ENCODE peak calls at places on chromosomes 2 and 18, in six cellular contexts. F is germinal center; H is activated T-helper 9 cell treated with anti-CD3 and anti-CD28 coated beads, Interleukin-2, amount 50 U/mL, for 16 hours; Y is DMS79; W is endothelial cell; J is GM23248. A is an unnamed sample.
A peak's percentile ranks its signal among the peaks of the same experiment; 100 is the strongest.

GRCh38 chr2:144358979-144359541 is 160.9 kb downstream of the ZEB2 start:
- DNase-seq in F (no peak), Y (no peak), H (no peak), J (peak; percentile 80), W (no peak), A (no peak)

GRCh38 chr2:190344275-190344827 is 962 bp downstream of the INPP1 start:
- DNase-seq in Y (peak; percentile 26), H (no peak), W (no peak), F (no peak), J (no peak), A (peak; percentile 19)

GRCh38 chr2:179226961-179227259 is 37.7 kb downstream of the SESTD1 start:
- DNase-seq in Y (no peak), F (no peak), J (no peak), W (no peak), H (no peak), A (no peak)

GRCh38 chr2:55620123-55620779 is 2.8 kb upstream of the PPP4R3B start:
- DNase-seq in H (no peak), J (peak; percentile 45), F (peak; percentile 10), Y (no peak), W (peak; percentile 36), A (no peak)

GRCh38 chr2:239319261-239319661 is 81.6 kb downstream of the HDAC4 start:
- DNase-seq in W (no peak), H (no peak), Y (peak; percentile 14), F (no peak), J (peak; percentile 41), A (no peak)

GRCh38 chr2:142877265-142877756 is at the start of gene KYNU:
- DNase-seq in W (no peak), H (no peak), F (no peak), J (peak; percentile 13), Y (no peak), A (no peak)

GRCh38 chr2:240774856-240775255 is 45.2 kb downstream of the KIF1A start:
- DNase-seq in H (no peak), F (no peak), J (no peak), W (no peak), Y (no peak), A (no peak)

GRCh38 chr2:112995346-112995920 is 9.8 kb upstream of the IL36A start:
- DNase-seq in F (no peak), W (no peak), J (no peak), H (no peak), Y (no peak), A (no peak)

GRCh38 chr18:45324489-45325111 is 290.7 kb upstream of the SLC14A2 start:
- DNase-seq in F (no peak), Y (no peak), W (no peak), H (no peak), J (peak; percentile 91), A (no peak)

GRCh38 chr2:62156861-62157496 is 38.9 kb upstream of the B3GNT2 start:
- DNase-seq in F (no peak), J (no peak), H (no peak), W (no peak), Y (no peak), A (no peak)

GRCh38 chr2:96907405-96908041 is 37.6 kb upstream of the SEMA4C start:
- DNase-seq in F (no peak), Y (peak; percentile 43), J (peak; percentile 62), H (no peak), W (no peak), A (no peak)

GRCh38 chr2:17976871-17977746 is 98.6 kb downstream of the KCNS3 start:
- DNase-seq in W (no peak), Y (no peak), F (no peak), H (no peak), J (peak; percentile 97), A (no peak)

GRCh38 chr2:206445948-206446347 is 2.6 kb downstream of the ADAM23 start:
- DNase-seq in J (no peak), H (no peak), W (no peak), Y (no peak), F (no peak), A (no peak)

GRCh38 chr2:25851740-25852503 is 26.4 kb downstream of the ASXL2 start:
- DNase-seq in H (peak; percentile 3), Y (peak; percentile 6), W (peak; percentile 6), F (peak; percentile 70), J (peak; percentile 92), A (peak; percentile 82)

GRCh38 chr2:240629419-240629967 is 4.2 kb downstream of the GPR35 start:
- DNase-seq in H (no peak), Y (no peak), W (no peak), J (no peak), F (no peak), A (no peak)

GRCh38 chr18:26771524-26771923 is 94.0 kb downstream of the AQP4 start:
- DNase-seq in Y (no peak), W (peak; percentile 28), F (no peak), J (peak; percentile 44), H (no peak), A (no peak)

GRCh38 chr2:106070181-106070580 is 123.9 kb downstream of the UXS1 start:
- DNase-seq in F (no peak), H (no peak), J (no peak), W (no peak), Y (no peak), A (no peak)

GRCh38 chr2:33158482-33159003 is 211.8 kb downstream of the LTBP1 start:
- DNase-seq in Y (no peak), H (no peak), F (no peak), W (no peak), J (peak; percentile 84), A (no peak)

GRCh38 chr2:102782916-102783315 is 21.1 kb downstream of the TMEM182 start:
- DNase-seq in J (no peak), F (no peak), H (no peak), Y (no peak), W (no peak), A (no peak)

GRCh38 chr2:200239216-200239615 is 67.3 kb upstream of the SPATS2L start:
- DNase-seq in W (no peak), Y (no peak), J (peak; percentile 46), H (no peak), F (no peak), A (no peak)

GRCh38 chr2:150599889-150600288 is 112.4 kb upstream of the RND3 start:
- DNase-seq in W (no peak), Y (no peak), F (no peak), H (no peak), J (no peak), A (no peak)

GRCh38 chr2:99803846-99804245 is 314.0 kb upstream of the REV1 start:
- DNase-seq in F (no peak), J (no peak), Y (no peak), W (no peak), H (no peak), A (no peak)

GRCh38 chr2:110796724-110797301 is 64.4 kb downstream of the ACOXL start:
- DNase-seq in W (no peak), J (no peak), F (no peak), Y (no peak), H (no peak), A (no peak)

GRCh38 chr18:56118422-56118821 is 520.0 kb downstream of the TXNL1 start:
- DNase-seq in F (no peak), H (no peak), Y (no peak), W (no peak), J (no peak), A (no peak)

GRCh38 chr2:38605298-38605830 is 2.6 kb upstream of the HNRNPLL start:
- DNase-seq in F (no peak), Y (no peak), H (no peak), W (no peak), J (no peak), A (no peak)

GRCh38 chr18:64271264-64271663 is 122.4 kb upstream of the LINC00305 start:
- DNase-seq in W (no peak), Y (peak; percentile 31), H (no peak), J (no peak), F (no peak), A (no peak)

GRCh38 chr2:38794235-38794946 is 16.4 kb downstream of the GEMIN6 start:
- DNase-seq in H (no peak), W (no peak), Y (no peak), J (no peak), F (no peak), A (no peak)

GRCh38 chr2:113692698-113693428 is 63.6 kb downstream of the SLC35F5 start:
- DNase-seq in H (no peak), F (peak; percentile 61), J (no peak), W (no peak), Y (no peak), A (no peak)

GRCh38 chr2:44291281-44292248 is 16.3 kb downstream of the SLC3A1 start:
- DNase-seq in J (peak; percentile 86), Y (no peak), F (no peak), H (no peak), W (peak; percentile 38), A (peak; percentile 3)

GRCh38 chr2:9655441-9656269 is 24.9 kb upstream of the YWHAQ start:
- DNase-seq in Y (no peak), J (peak; percentile 96), H (peak; percentile 55), W (no peak), F (no peak), A (no peak)

GRCh38 chr18:36532815-36533214 is 235.3 kb downstream of the FHOD3 start:
- DNase-seq in W (no peak), Y (no peak), F (no peak), J (no peak), H (no peak), A (no peak)

GRCh38 chr18:62370386-62370785 is 45.3 kb downstream of the TNFRSF11A start:
- DNase-seq in F (no peak), Y (no peak), J (no peak), H (no peak), W (no peak), A (no peak)

A was measured in GF-D8.